ENCODE peak calls at places on chromosomes 11 and 22, in five cellular contexts. One of them, this sample, is unnamed.

GRCh38 chr22:44175676-44176075 is 5.0 kb upstream of the PARVG start:
- DNase-seq in sigmoid colon: no peak
- DNase-seq in right lobe of liver: no peak
- DNase-seq in heart left ventricle: no peak
- DNase-seq in stomach: no peak
- DNase-seq in this sample: no peak

GRCh38 chr22:45842141-45842831 is 134.7 kb downstream of the WNT7B start:
- DNase-seq in sigmoid colon: no peak
- DNase-seq in right lobe of liver: no peak
- DNase-seq in heart left ventricle: no peak
- DNase-seq in stomach: no peak
- DNase-seq in this sample: no peak

GRCh38 chr11:6319879-6320410 is 356 bp downstream of the CAVIN3 start:
- DNase-seq in sigmoid colon: peak; percentile 96
- DNase-seq in right lobe of liver: peak; percentile 67
- DNase-seq in heart left ventricle: peak; percentile 97
- DNase-seq in stomach: peak; percentile 86
- DNase-seq in this sample: peak; percentile 92

GRCh38 chr11:112388496-112388895 is 127.8 kb upstream of the PLET1 start:
- DNase-seq in sigmoid colon: no peak
- DNase-seq in right lobe of liver: no peak
- DNase-seq in heart left ventricle: no peak
- DNase-seq in stomach: no peak
- DNase-seq in this sample: no peak

GRCh38 chr11:89175796-89176195 is 1.9 kb upstream of the TYR start:
- DNase-seq in sigmoid colon: no peak
- DNase-seq in right lobe of liver: no peak
- DNase-seq in heart left ventricle: no peak
- DNase-seq in stomach: no peak
- DNase-seq in this sample: no peak

GRCh38 chr11:27239305-27239942 is 123.6 kb downstream of the CCDC34 start:
- DNase-seq in sigmoid colon: no peak
- DNase-seq in right lobe of liver: no peak
- DNase-seq in heart left ventricle: peak; percentile 36
- DNase-seq in stomach: no peak
- DNase-seq in this sample: no peak

GRCh38 chr11:75346296-75346695 is 5.2 kb downstream of the ARRB1 start:
- DNase-seq in sigmoid colon: no peak
- DNase-seq in right lobe of liver: no peak
- DNase-seq in heart left ventricle: peak; percentile 2
- DNase-seq in stomach: no peak
- DNase-seq in this sample: no peak

GRCh38 chr11:83097671-83098070 is 26.0 kb upstream of the RAB30 start:
- DNase-seq in sigmoid colon: no peak
- DNase-seq in right lobe of liver: no peak
- DNase-seq in heart left ventricle: no peak
- DNase-seq in stomach: no peak
- DNase-seq in this sample: no peak

GRCh38 chr22:35299217-35299716 is 427 bp upstream of the TOM1 start:
- DNase-seq in sigmoid colon: no peak
- DNase-seq in right lobe of liver: no peak
- DNase-seq in heart left ventricle: no peak
- DNase-seq in stomach: no peak
- DNase-seq in this sample: no peak

GRCh38 chr22:45529966-45530575 is 27.4 kb downstream of the FBLN1 start:
- DNase-seq in sigmoid colon: no peak
- DNase-seq in right lobe of liver: no peak
- DNase-seq in heart left ventricle: no peak
- DNase-seq in stomach: no peak
- DNase-seq in this sample: no peak

GRCh38 chr22:42604403-42604802 is 10.3 kb downstream of the POLDIP3 start:
- DNase-seq in sigmoid colon: no peak
- DNase-seq in right lobe of liver: no peak
- DNase-seq in heart left ventricle: no peak
- DNase-seq in stomach: peak; percentile 51
- DNase-seq in this sample: no peak

GRCh38 chr22:38429460-38430128 is 25.4 kb downstream of the KCNJ4 start:
- DNase-seq in sigmoid colon: no peak
- DNase-seq in right lobe of liver: no peak
- DNase-seq in heart left ventricle: no peak
- DNase-seq in stomach: no peak
- DNase-seq in this sample: no peak

GRCh38 chr11:83156996-83157754 is at the start of gene PCF11:
- DNase-seq in sigmoid colon: no peak
- DNase-seq in right lobe of liver: no peak
- DNase-seq in heart left ventricle: no peak
- DNase-seq in stomach: no peak
- DNase-seq in this sample: no peak

GRCh38 chr11:73297702-73298101 is 10.4 kb upstream of the ARHGEF17 start:
- DNase-seq in sigmoid colon: no peak
- DNase-seq in right lobe of liver: no peak
- DNase-seq in heart left ventricle: peak; percentile 9
- DNase-seq in stomach: no peak
- DNase-seq in this sample: no peak

GRCh38 chr11:15800121-15800800 is 556.1 kb downstream of the SOX6 start:
- DNase-seq in sigmoid colon: no peak
- DNase-seq in right lobe of liver: no peak
- DNase-seq in heart left ventricle: peak; percentile 69
- DNase-seq in stomach: peak; percentile 50
- DNase-seq in this sample: no peak

GRCh38 chr22:21457023-21457787 is 10.0 kb upstream of the TMEM191C start:
- DNase-seq in sigmoid colon: no peak
- DNase-seq in right lobe of liver: peak; percentile 80
- DNase-seq in heart left ventricle: no peak
- DNase-seq in stomach: no peak
- DNase-seq in this sample: peak; percentile 50

GRCh38 chr11:95364324-95365295 is 133.6 kb upstream of the SESN3 start:
- DNase-seq in sigmoid colon: no peak
- DNase-seq in right lobe of liver: no peak
- DNase-seq in heart left ventricle: no peak
- DNase-seq in stomach: no peak
- DNase-seq in this sample: no peak

GRCh38 chr11:18001191-18001590 is 11.7 kb downstream of the SERGEF start:
- DNase-seq in sigmoid colon: no peak
- DNase-seq in right lobe of liver: no peak
- DNase-seq in heart left ventricle: no peak
- DNase-seq in stomach: no peak
- DNase-seq in this sample: no peak

GRCh38 chr22:32636884-32637283 is 162.3 kb downstream of the FBXO7 start:
- DNase-seq in sigmoid colon: no peak
- DNase-seq in right lobe of liver: no peak
- DNase-seq in heart left ventricle: no peak
- DNase-seq in stomach: no peak
- DNase-seq in this sample: no peak

GRCh38 chr11:71928739-71929443 is at the start of gene RNF121:
- DNase-seq in sigmoid colon: peak; percentile 98
- DNase-seq in right lobe of liver: peak; percentile 97
- DNase-seq in heart left ventricle: peak; percentile 98
- DNase-seq in stomach: peak; percentile 98
- DNase-seq in this sample: peak; percentile 99

GRCh38 chr22:42918500-42918899 is 61.4 kb upstream of the ARFGAP3 start:
- DNase-seq in sigmoid colon: no peak
- DNase-seq in right lobe of liver: no peak
- DNase-seq in heart left ventricle: no peak
- DNase-seq in stomach: no peak
- DNase-seq in this sample: no peak

GRCh38 chr11:132895340-132895739 is 637.0 kb downstream of the OPCML start:
- DNase-seq in sigmoid colon: no peak
- DNase-seq in right lobe of liver: no peak
- DNase-seq in heart left ventricle: no peak
- DNase-seq in stomach: no peak
- DNase-seq in this sample: no peak

GRCh38 chr11:9280655-9281301 is 15.6 kb upstream of the DENND5A start:
- DNase-seq in sigmoid colon: no peak
- DNase-seq in right lobe of liver: no peak
- DNase-seq in heart left ventricle: no peak
- DNase-seq in stomach: peak; percentile 57
- DNase-seq in this sample: no peak

GRCh38 chr11:31355817-31356216 is 13.7 kb downstream of the DCDC1 start:
- DNase-seq in sigmoid colon: no peak
- DNase-seq in right lobe of liver: no peak
- DNase-seq in heart left ventricle: no peak
- DNase-seq in stomach: no peak
- DNase-seq in this sample: no peak

GRCh38 chr11:69867076-69868002 is 48.1 kb upstream of the FGF3 start:
- DNase-seq in sigmoid colon: no peak
- DNase-seq in right lobe of liver: peak; percentile 94
- DNase-seq in heart left ventricle: no peak
- DNase-seq in stomach: no peak
- DNase-seq in this sample: peak; percentile 68

GRCh38 chr22:23369054-23369685 is 188.9 kb downstream of the BCR start:
- DNase-seq in sigmoid colon: no peak
- DNase-seq in right lobe of liver: no peak
- DNase-seq in heart left ventricle: no peak
- DNase-seq in stomach: no peak
- DNase-seq in this sample: no peak

GRCh38 chr11:119318240-119319135 is 1.6 kb upstream of the MCAM start:
- DNase-seq in sigmoid colon: peak; percentile 87
- DNase-seq in right lobe of liver: peak; percentile 50
- DNase-seq in heart left ventricle: peak; percentile 38
- DNase-seq in stomach: no peak
- DNase-seq in this sample: peak; percentile 67

GRCh38 chr11:12415567-12415966 is 38.2 kb downstream of the PARVA start:
- DNase-seq in sigmoid colon: no peak
- DNase-seq in right lobe of liver: no peak
- DNase-seq in heart left ventricle: no peak
- DNase-seq in stomach: no peak
- DNase-seq in this sample: no peak

GRCh38 chr11:62129610-62130497 is 6.0 kb downstream of the INCENP start:
- DNase-seq in sigmoid colon: peak; percentile 56
- DNase-seq in right lobe of liver: no peak
- DNase-seq in heart left ventricle: no peak
- DNase-seq in stomach: peak; percentile 18
- DNase-seq in this sample: no peak

GRCh38 chr11:95301497-95301896 is 70.5 kb upstream of the SESN3 start:
- DNase-seq in sigmoid colon: no peak
- DNase-seq in right lobe of liver: no peak
- DNase-seq in heart left ventricle: no peak
- DNase-seq in stomach: peak; percentile 30
- DNase-seq in this sample: no peak

GRCh38 chr22:26461188-26461810 is 22.3 kb downstream of the HPS4 start:
- DNase-seq in sigmoid colon: no peak
- DNase-seq in right lobe of liver: no peak
- DNase-seq in heart left ventricle: peak; percentile 56
- DNase-seq in stomach: peak; percentile 71
- DNase-seq in this sample: no peak

GRCh38 chr11:134393638-134394037 is 18.4 kb downstream of the B3GAT1 start:
- DNase-seq in sigmoid colon: no peak
- DNase-seq in right lobe of liver: no peak
- DNase-seq in heart left ventricle: no peak
- DNase-seq in stomach: peak; percentile 49
- DNase-seq in this sample: no peak

GRCh38 chr11:26537341-26537740 is 34.7 kb downstream of the MUC15 start:
- DNase-seq in sigmoid colon: no peak
- DNase-seq in right lobe of liver: no peak
- DNase-seq in heart left ventricle: no peak
- DNase-seq in stomach: no peak
- DNase-seq in this sample: no peak

GRCh38 chr11:45142241-45142885 is 4.1 kb upstream of the PRDM11 start:
- DNase-seq in sigmoid colon: peak; percentile 49
- DNase-seq in right lobe of liver: no peak
- DNase-seq in heart left ventricle: no peak
- DNase-seq in stomach: peak; percentile 21
- DNase-seq in this sample: no peak

GRCh38 chr11:65571420-65571819 is 918 bp upstream of the FAM89B start:
- DNase-seq in sigmoid colon: peak; percentile 66
- DNase-seq in right lobe of liver: no peak
- DNase-seq in heart left ventricle: no peak
- DNase-seq in stomach: no peak
- DNase-seq in this sample: peak; percentile 66

GRCh38 chr11:65572356-65573043 is at the start of gene FAM89B:
- DNase-seq in sigmoid colon: peak; percentile 97
- DNase-seq in right lobe of liver: peak; percentile 93
- DNase-seq in heart left ventricle: peak; percentile 96
- DNase-seq in stomach: peak; percentile 93
- DNase-seq in this sample: peak; percentile 97

GRCh38 chr11:65571940-65572339 is 398 bp upstream of the FAM89B start:
- DNase-seq in sigmoid colon: no peak
- DNase-seq in right lobe of liver: no peak
- DNase-seq in heart left ventricle: no peak
- DNase-seq in stomach: peak; percentile 36
- DNase-seq in this sample: no peak

GRCh38 chr11:65569973-65570918 is at the start of gene ZNRD2:
- DNase-seq in sigmoid colon: peak; percentile 100
- DNase-seq in right lobe of liver: peak; percentile 98
- DNase-seq in heart left ventricle: peak; percentile 99
- DNase-seq in stomach: peak; percentile 97
- DNase-seq in this sample: peak; percentile 99

GRCh38 chr11:65569164-65569972 is 909 bp upstream of the ZNRD2 start:
- DNase-seq in sigmoid colon: no peak
- DNase-seq in right lobe of liver: no peak
- DNase-seq in heart left ventricle: no peak
- DNase-seq in stomach: no peak
- DNase-seq in this sample: no peak
- TF ChIP-seq POLR2A in sigmoid colon: no peak
- TF ChIP-seq POLR2A in right lobe of liver: no peak
- TF ChIP-seq POLR2A in heart left ventricle: no peak
- TF ChIP-seq POLR2A in stomach: no peak
- TF ChIP-seq POLR2A in this sample: no peak

GRCh38 chr11:114400222-114400973 is at the start of the genes C11orf71 and RBM7:
- DNase-seq in sigmoid colon: peak; percentile 99
- DNase-seq in right lobe of liver: peak; percentile 99
- DNase-seq in heart left ventricle: peak; percentile 99
- DNase-seq in stomach: peak; percentile 98
- DNase-seq in this sample: peak; percentile 99
- TF ChIP-seq CTCF in sigmoid colon: no peak
- TF ChIP-seq CTCF in right lobe of liver: no peak
- TF ChIP-seq CTCF in heart left ventricle: no peak
- TF ChIP-seq CTCF in stomach: no peak
- TF ChIP-seq CTCF in this sample: no peak

GRCh38 chr11:103661185-103661584 is 375.3 kb upstream of the DDI1 start:
- DNase-seq in sigmoid colon: no peak
- DNase-seq in right lobe of liver: no peak
- DNase-seq in heart left ventricle: no peak
- DNase-seq in stomach: peak; percentile 46
- DNase-seq in this sample: no peak
- TF ChIP-seq POLR2A in sigmoid colon: no peak
- TF ChIP-seq POLR2A in right lobe of liver: no peak
- TF ChIP-seq POLR2A in heart left ventricle: no peak
- TF ChIP-seq POLR2A in stomach: no peak
- TF ChIP-seq POLR2A in this sample: no peak

GRCh38 chr11:440065-441042 is 1.5 kb downstream of the ANO9 start:
- DNase-seq in sigmoid colon: no peak
- DNase-seq in right lobe of liver: peak; percentile 44
- DNase-seq in heart left ventricle: peak; percentile 33
- DNase-seq in stomach: no peak
- DNase-seq in this sample: no peak
- TF ChIP-seq CTCF in sigmoid colon: no peak
- TF ChIP-seq CTCF in right lobe of liver: no peak
- TF ChIP-seq CTCF in heart left ventricle: no peak
- TF ChIP-seq CTCF in stomach: no peak
- TF ChIP-seq CTCF in this sample: no peak

This sample was measured in suprapubic skin.